ENCODE peak calls at places on chromosomes 4 and X, in ten cellular contexts. L is CD8-positive, alpha-beta memory T cell; X is transverse colon; Z is MM.1S; Q is suprapubic skin; Y is lower lobe of right lung; S is K562; G is Peyer's patch; T is foreskin keratinocyte; U is psoas muscle. D is an unnamed sample. For H3K4me1, the result is how much of the 10 kb centered on the place peaks cover.

GRCh38 chr4:40612831-40613230 is 16.8 kb downstream of the RBM47 start:
- DNase-seq in L (no peak), X (no peak), Z (no peak), Q (no peak), Y (no peak), S (no peak), G (no peak), T (no peak), U (no peak), D (no peak)

GRCh38 chr4:99945718-99946345 is 586 bp downstream of the DNAJB14 start:
- DNase-seq in L (no peak), X (no peak), Z (peak), Q (no peak), Y (no peak), S (peak), G (no peak), T (no peak), U (no peak), D (no peak)

GRCh38 chrX:153595387-153595786 is 3.6 kb downstream of the CCNQ start:
- DNase-seq in L (no peak), X (no peak), Z (no peak), Q (no peak), Y (no peak), S (no peak), G (peak), T (no peak), U (no peak), D (no peak)

GRCh38 chr4:25710637-25711036 is 55.0 kb downstream of the SLC34A2 start:
- DNase-seq in L (no peak), X (no peak), Z (no peak), Q (no peak), Y (no peak), S (no peak), G (no peak), T (no peak), U (no peak), D (no peak)

GRCh38 chrX:22686138-22686541 is 313.6 kb upstream of the DDX53 start:
- DNase-seq in L (no peak), X (no peak), Z (no peak), Q (no peak), Y (no peak), S (no peak), G (no peak), T (no peak), U (peak), D (no peak)

GRCh38 chrX:3598696-3599095 is 114.8 kb downstream of the PRKX start:
- DNase-seq in L (no peak), X (no peak), Z (no peak), Q (no peak), Y (no peak), S (no peak), G (no peak), T (no peak), U (no peak), D (no peak)

GRCh38 chr4:16262188-16262587 is 35.9 kb upstream of the TAPT1 start:
- DNase-seq in L (no peak), X (no peak), Z (no peak), Q (no peak), Y (no peak), S (no peak), G (no peak), T (no peak), U (no peak), D (no peak)

GRCh38 chr4:123418486-123418931 is 21.9 kb downstream of the SPRY1 start:
- DNase-seq in L (no peak), X (no peak), Z (peak), Q (no peak), Y (no peak), S (no peak), G (no peak), T (peak), U (no peak), D (no peak)

GRCh38 chr4:123616970-123617392 is 220.4 kb downstream of the SPRY1 start:
- DNase-seq in L (peak), X (peak), Z (no peak), Q (peak), Y (peak), S (no peak), G (no peak), T (no peak), U (peak), D (peak)

GRCh38 chrX:31279359-31279758 is 207.5 kb upstream of the FTHL17 start:
- DNase-seq in L (no peak), X (no peak), Z (no peak), Q (no peak), Y (no peak), S (no peak), G (no peak), T (peak), U (no peak), D (no peak)

GRCh38 chr4:73600917-73601316 is 19.3 kb downstream of the RASSF6 start:
- DNase-seq in L (no peak), X (no peak), Z (no peak), Q (no peak), Y (no peak), S (no peak), G (no peak), T (no peak), U (no peak), D (no peak)
- H3K4me1 ChIP-seq in L (under half), X (under half), Z (under half), Q (under half), Y (under half), S (under half), G (under half), T (under half), U (under half), D (under half)

GRCh38 chr4:8384397-8385060 is 56.0 kb downstream of the ACOX3 start:
- DNase-seq in L (no peak), X (no peak), Z (no peak), Q (no peak), Y (peak), S (no peak), G (no peak), T (no peak), U (peak), D (no peak)

GRCh38 chr4:8386731-8387130 is 53.8 kb downstream of the ACOX3 start:
- DNase-seq in L (no peak), X (no peak), Z (no peak), Q (no peak), Y (no peak), S (no peak), G (no peak), T (no peak), U (peak), D (no peak)

GRCh38 chr4:8385611-8386010 is 54.9 kb downstream of the ACOX3 start:
- DNase-seq in L (peak), X (no peak), Z (no peak), Q (no peak), Y (no peak), S (no peak), G (no peak), T (no peak), U (peak), D (no peak)

GRCh38 chr4:8383451-8384160 is 56.9 kb downstream of the ACOX3 start:
- DNase-seq in L (no peak), X (no peak), Z (no peak), Q (no peak), Y (peak), S (no peak), G (no peak), T (no peak), U (peak), D (no peak)

DNA sequence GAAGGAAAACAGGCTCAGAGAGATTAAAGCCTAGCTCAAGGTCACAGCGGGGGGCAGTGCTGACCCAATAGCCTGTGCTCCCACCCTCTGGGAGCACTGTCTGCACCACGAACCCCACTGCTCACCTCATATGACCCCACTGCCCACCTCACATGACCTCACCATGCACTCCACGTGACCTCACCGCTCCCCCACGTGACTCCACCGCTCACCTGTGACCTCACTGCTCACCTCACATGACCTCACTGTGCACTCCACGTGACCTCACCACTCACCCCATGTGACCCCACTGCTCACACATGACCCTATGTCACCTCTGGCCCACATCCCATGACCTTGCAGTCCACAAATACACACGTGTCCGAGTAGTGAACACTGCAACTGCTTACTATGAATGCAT is 55.4 kb downstream of the ACOX3 start:
- DNase-seq in L (peak), X (no peak), Z (no peak), Q (no peak), Y (peak), S (no peak), G (no peak), T (no peak), U (peak), D (no peak)
- H3K4me1 ChIP-seq in L (under half), X (under half), Z (under half), Q (under half), Y (under half), S (under half), G (under half), T (under half), U (under half), D (under half)

GRCh38 chrX:150352114-150352513 is 11.0 kb upstream of the MAMLD1 start:
- DNase-seq in L (no peak), X (no peak), Z (no peak), Q (no peak), Y (no peak), S (no peak), G (no peak), T (no peak), U (no peak), D (no peak)
- H3K4me1 ChIP-seq in L (under half), X (under half), Z (under half), Q (under half), Y (under half), S (under half), G (under half), T (under half), U (under half), D (under half)

GRCh38 chr4:145527773-145528172 is 46.1 kb downstream of the SMAD1 start:
- DNase-seq in L (no peak), X (no peak), Z (no peak), Q (no peak), Y (no peak), S (no peak), G (no peak), T (no peak), U (no peak), D (no peak)

GRCh38 chr4:145525291-145525740 is 43.7 kb downstream of the SMAD1 start:
- DNase-seq in L (no peak), X (no peak), Z (no peak), Q (no peak), Y (no peak), S (no peak), G (no peak), T (no peak), U (no peak), D (no peak)

GRCh38 chr4:145521282-145521681 is 39.6 kb downstream of the SMAD1 start:
- DNase-seq in L (no peak), X (no peak), Z (peak), Q (no peak), Y (no peak), S (no peak), G (no peak), T (no peak), U (no peak), D (no peak)

GRCh38 chr4:145523117-145523516 is 41.5 kb downstream of the SMAD1 start:
- DNase-seq in L (no peak), X (no peak), Z (no peak), Q (no peak), Y (no peak), S (no peak), G (no peak), T (peak), U (no peak), D (no peak)

GRCh38 chr4:145524535-145524934 is 42.9 kb downstream of the SMAD1 start:
- DNase-seq in L (no peak), X (no peak), Z (no peak), Q (no peak), Y (no peak), S (no peak), G (no peak), T (no peak), U (no peak), D (no peak)
- H3K4me1 ChIP-seq in L (under half), X (under half), Z (under half), Q (under half), Y (under half), S (under half), G (under half), T (under half), U (under half), D (under half)

GRCh38 chr4:176002007-176002623 is 63.5 kb upstream of the WDR17 start:
- DNase-seq in L (no peak), X (peak), Z (peak), Q (peak), Y (peak), S (no peak), G (no peak), T (no peak), U (peak), D (no peak)

GRCh38 chr4:176001171-176002006 is 64.3 kb upstream of the WDR17 start:
- DNase-seq in L (no peak), X (peak), Z (no peak), Q (no peak), Y (peak), S (no peak), G (no peak), T (no peak), U (peak), D (peak)

GRCh38 chr4:176009254-176009653 is 56.4 kb upstream of the WDR17 start:
- DNase-seq in L (no peak), X (no peak), Z (no peak), Q (no peak), Y (no peak), S (no peak), G (no peak), T (no peak), U (no peak), D (no peak)

GRCh38 chr4:176011523-176011922 is 54.1 kb upstream of the WDR17 start:
- DNase-seq in L (no peak), X (no peak), Z (no peak), Q (no peak), Y (no peak), S (no peak), G (no peak), T (no peak), U (no peak), D (no peak)

DNA sequence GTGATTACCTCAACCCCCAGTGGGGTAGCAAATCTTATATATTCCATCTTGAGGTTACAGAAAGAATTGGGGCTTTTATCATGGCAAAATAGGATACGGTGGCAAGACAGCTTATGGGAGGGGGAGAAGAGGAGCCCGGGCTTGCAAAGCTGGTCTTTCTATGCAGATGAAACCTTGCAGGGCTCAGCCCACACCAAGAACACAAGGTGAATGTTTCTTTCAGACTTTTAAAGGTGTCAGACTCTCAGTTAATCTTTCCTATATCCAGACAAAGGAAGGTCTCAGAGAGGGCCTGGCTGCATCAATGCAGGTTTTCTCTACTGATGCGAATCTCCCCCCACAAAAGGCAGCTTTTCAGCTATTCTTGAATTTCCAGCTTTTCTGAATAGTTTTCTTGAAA is 59.9 kb upstream of the WDR17 start:
- DNase-seq in L (no peak), X (no peak), Z (no peak), Q (no peak), Y (no peak), S (no peak), G (no peak), T (no peak), U (no peak), D (no peak)
- H3K4me1 ChIP-seq in L (under half), X (under half), Z (under half), Q (under half), Y (under half), S (under half), G (under half), T (under half), U (under half), D (under half)

GRCh38 chrX:112834016-112834855 is 6.4 kb downstream of the AMOT start:
- DNase-seq in L (no peak), X (no peak), Z (no peak), Q (no peak), Y (no peak), S (no peak), G (no peak), T (no peak), U (no peak), D (no peak)
- H3K4me1 ChIP-seq in L (under half), X (under half), Z (under half), Q (under half), Y (under half), S (under half), G (under half), T (under half), U (under half), D (under half)

DNA sequence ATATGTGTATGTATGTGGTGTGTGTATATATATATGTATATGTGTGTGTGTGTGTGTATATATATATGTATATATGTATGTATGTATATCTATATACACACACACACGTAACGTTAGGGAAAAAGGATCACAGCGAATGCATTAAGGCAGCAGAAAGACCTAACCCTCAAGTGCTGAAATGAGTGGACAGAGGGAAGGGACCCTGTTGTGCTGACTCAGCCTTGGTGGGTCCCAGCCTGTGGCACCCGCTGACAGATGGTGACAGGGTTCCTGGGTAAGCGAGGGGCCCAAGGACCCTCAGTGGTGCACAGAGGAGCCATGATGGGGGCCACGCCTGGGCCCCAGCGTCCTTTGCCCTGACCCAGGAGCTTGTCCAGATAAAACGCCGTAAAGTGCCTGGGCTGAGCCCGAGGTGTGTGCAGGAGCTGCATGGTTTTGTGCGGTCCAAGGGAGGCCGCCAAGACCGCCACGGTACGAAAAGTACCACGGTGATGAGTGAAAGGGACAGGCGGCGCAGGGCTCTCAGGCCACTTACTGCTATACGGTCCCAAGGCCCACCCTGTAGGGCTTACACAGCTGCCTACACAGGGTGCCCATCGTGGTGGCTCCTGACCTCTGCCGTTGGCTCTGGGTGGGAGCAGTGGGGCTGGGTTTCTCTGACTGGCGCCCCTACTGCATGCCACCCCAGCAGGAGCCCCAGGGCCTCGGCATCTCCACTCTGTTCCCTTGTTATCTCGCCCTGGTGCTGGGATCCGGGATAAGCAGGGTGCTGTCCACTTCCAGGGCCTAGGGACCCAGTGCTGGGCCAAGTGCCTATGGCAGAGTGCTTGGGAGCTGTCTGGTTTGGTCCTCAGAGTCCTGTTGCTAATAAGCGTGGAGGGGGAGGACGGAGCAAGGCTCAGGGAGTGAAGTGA is 10.0 kb downstream of the SH3BP2 start:
- DNase-seq in L (peak), X (peak), Z (no peak), Q (peak), Y (peak), S (no peak), G (peak), T (no peak), U (peak), D (no peak)
- H3K4me1 ChIP-seq in L (under half), X (half or more), Z (under half), Q (half or more), Y (half or more), S (under half), G (half or more), T (under half), U (half or more), D (under half)

GRCh38 chrX:101483705-101484104 is 1.6 kb upstream of the ARMCX4 start:
- DNase-seq in L (no peak), X (no peak), Z (no peak), Q (no peak), Y (no peak), S (no peak), G (no peak), T (no peak), U (no peak), D (no peak)
- H3K4me1 ChIP-seq in L (under half), X (under half), Z (under half), Q (under half), Y (under half), S (under half), G (under half), T (under half), U (under half), D (under half)

GRCh38 chr4:38086515-38087226 is 126.5 kb downstream of the PTTG2 start:
- DNase-seq in L (no peak), X (no peak), Z (no peak), Q (no peak), Y (no peak), S (no peak), G (no peak), T (no peak), U (no peak), D (no peak)

GRCh38 chr4:38082424-38083374 is 122.5 kb downstream of the PTTG2 start:
- DNase-seq in L (no peak), X (no peak), Z (no peak), Q (no peak), Y (no peak), S (no peak), G (no peak), T (no peak), U (no peak), D (peak)

GRCh38 chr4:38085394-38086150 is 125.4 kb downstream of the PTTG2 start:
- DNase-seq in L (no peak), X (no peak), Z (no peak), Q (no peak), Y (no peak), S (no peak), G (no peak), T (no peak), U (no peak), D (no peak)

GRCh38 chr4:38088321-38088720 is 128.1 kb downstream of the PTTG2 start:
- DNase-seq in L (no peak), X (no peak), Z (peak), Q (no peak), Y (no peak), S (no peak), G (no peak), T (no peak), U (no peak), D (no peak)

DNA sequence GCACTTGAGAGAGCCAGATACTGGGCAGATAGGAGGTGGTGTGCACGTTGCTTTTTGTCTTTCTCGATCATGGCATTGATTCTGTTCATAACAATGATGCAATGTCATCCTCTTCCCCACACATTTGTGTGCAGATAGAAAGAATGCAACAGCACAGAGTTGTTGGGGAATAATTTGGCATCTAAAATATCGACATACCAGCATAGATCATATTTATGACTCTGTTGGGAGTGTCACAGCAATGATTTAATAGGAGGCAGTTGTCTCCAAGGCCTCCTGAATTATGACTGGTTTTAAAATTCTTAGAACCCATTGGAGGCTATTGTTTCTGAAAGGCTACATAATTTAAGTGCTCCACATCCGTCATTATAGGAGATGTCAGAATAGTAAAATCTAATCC is 124.8 kb downstream of the PTTG2 start:
- DNase-seq in L (no peak), X (no peak), Z (no peak), Q (no peak), Y (no peak), S (no peak), G (no peak), T (no peak), U (no peak), D (no peak)
- H3K4me1 ChIP-seq in L (under half), X (under half), Z (under half), Q (under half), Y (under half), S (under half), G (under half), T (under half), U (under half), D (under half)